ENCODE peak calls at places on chromosomes 4 and X, in ten cellular contexts. One of them, this sample, is unnamed.

GRCh38 chrX:114717921-114718320 is 134.0 kb downstream of the HTR2C start:
- DNase-seq in A549: peak; percentile 2
- DNase-seq in breast epithelium: no peak
- DNase-seq in heart left ventricle: no peak
- DNase-seq in lower leg skin: no peak
- DNase-seq in GM12892: no peak
- DNase-seq in IMR-90: no peak
- DNase-seq in tibial nerve: no peak
- DNase-seq in NB4: peak; percentile 19
- DNase-seq in stomach: no peak
- DNase-seq in this sample: no peak

GRCh38 chr4:120723105-120723504 is 199.4 kb downstream of the PRDM5 start:
- DNase-seq in GM12892: no peak
- DNase-seq in IMR-90: no peak
- DNase-seq in stomach: no peak
- DNase-seq in breast epithelium: no peak
- DNase-seq in NB4: no peak
- DNase-seq in heart left ventricle: no peak
- DNase-seq in A549: no peak
- DNase-seq in tibial nerve: no peak
- DNase-seq in lower leg skin: no peak
- DNase-seq in this sample: no peak

GRCh38 chrX:123756320-123756719 is 23.5 kb upstream of the THOC2 start:
- DNase-seq in breast epithelium: no peak
- DNase-seq in IMR-90: peak; percentile 51
- DNase-seq in A549: no peak
- DNase-seq in GM12892: no peak
- DNase-seq in NB4: no peak
- DNase-seq in lower leg skin: no peak
- DNase-seq in heart left ventricle: no peak
- DNase-seq in stomach: no peak
- DNase-seq in tibial nerve: no peak
- DNase-seq in this sample: no peak

GRCh38 chr4:153676491-153676890 is 7.6 kb upstream of the TLR2 start:
- DNase-seq in IMR-90: peak; percentile 12
- DNase-seq in stomach: no peak
- DNase-seq in lower leg skin: no peak
- DNase-seq in heart left ventricle: no peak
- DNase-seq in NB4: no peak
- DNase-seq in breast epithelium: no peak
- DNase-seq in A549: no peak
- DNase-seq in tibial nerve: no peak
- DNase-seq in GM12892: no peak
- DNase-seq in this sample: no peak

GRCh38 chr4:109303141-109303499 is 662 bp upstream of the COL25A1 start:
- DNase-seq in tibial nerve: no peak
- DNase-seq in stomach: no peak
- DNase-seq in NB4: no peak
- DNase-seq in GM12892: no peak
- DNase-seq in heart left ventricle: no peak
- DNase-seq in A549: no peak
- DNase-seq in lower leg skin: no peak
- DNase-seq in IMR-90: no peak
- DNase-seq in breast epithelium: no peak
- DNase-seq in this sample: no peak

GRCh38 chr4:7364979-7365378 is 69.8 kb downstream of the PSAPL1 start:
- DNase-seq in A549: no peak
- DNase-seq in IMR-90: no peak
- DNase-seq in lower leg skin: no peak
- DNase-seq in stomach: no peak
- DNase-seq in heart left ventricle: no peak
- DNase-seq in NB4: no peak
- DNase-seq in tibial nerve: no peak
- DNase-seq in GM12892: no peak
- DNase-seq in breast epithelium: no peak
- DNase-seq in this sample: no peak

GRCh38 chrX:30308263-30309138 is 689 bp downstream of the NR0B1 start:
- DNase-seq in NB4: no peak
- DNase-seq in breast epithelium: no peak
- DNase-seq in lower leg skin: no peak
- DNase-seq in stomach: no peak
- DNase-seq in tibial nerve: no peak
- DNase-seq in IMR-90: no peak
- DNase-seq in A549: peak; percentile 86
- DNase-seq in GM12892: no peak
- DNase-seq in heart left ventricle: no peak
- DNase-seq in this sample: no peak

GRCh38 chr4:16836324-16836723 is 62.1 kb downstream of the LDB2 start:
- DNase-seq in breast epithelium: no peak
- DNase-seq in heart left ventricle: no peak
- DNase-seq in IMR-90: no peak
- DNase-seq in NB4: no peak
- DNase-seq in A549: no peak
- DNase-seq in lower leg skin: no peak
- DNase-seq in tibial nerve: no peak
- DNase-seq in GM12892: no peak
- DNase-seq in stomach: no peak
- DNase-seq in this sample: no peak

GRCh38 chr4:130335417-130336194 is 1239.7 kb downstream of the C4orf33 start:
- DNase-seq in A549: no peak
- DNase-seq in IMR-90: no peak
- DNase-seq in NB4: no peak
- DNase-seq in GM12892: no peak
- DNase-seq in breast epithelium: no peak
- DNase-seq in heart left ventricle: no peak
- DNase-seq in lower leg skin: no peak
- DNase-seq in tibial nerve: no peak
- DNase-seq in stomach: no peak
- DNase-seq in this sample: no peak

GRCh38 chr4:81605278-81605677 is 133.6 kb upstream of the RASGEF1B start:
- DNase-seq in lower leg skin: no peak
- DNase-seq in heart left ventricle: no peak
- DNase-seq in IMR-90: no peak
- DNase-seq in breast epithelium: no peak
- DNase-seq in A549: no peak
- DNase-seq in stomach: no peak
- DNase-seq in tibial nerve: no peak
- DNase-seq in GM12892: no peak
- DNase-seq in NB4: no peak
- DNase-seq in this sample: no peak

GRCh38 chr4:182343435-182343834 is 100.2 kb downstream of the TENM3 start:
- DNase-seq in stomach: no peak
- DNase-seq in breast epithelium: no peak
- DNase-seq in NB4: no peak
- DNase-seq in IMR-90: no peak
- DNase-seq in A549: no peak
- DNase-seq in lower leg skin: no peak
- DNase-seq in GM12892: no peak
- DNase-seq in heart left ventricle: no peak
- DNase-seq in tibial nerve: no peak
- DNase-seq in this sample: no peak

GRCh38 chr4:183444149-183444952 is at the start of gene CDKN2AIP:
- DNase-seq in lower leg skin: peak; percentile 98
- DNase-seq in breast epithelium: peak; percentile 90
- DNase-seq in tibial nerve: peak; percentile 81
- DNase-seq in IMR-90: peak; percentile 90
- DNase-seq in heart left ventricle: peak; percentile 94
- DNase-seq in GM12892: peak; percentile 81
- DNase-seq in stomach: peak; percentile 95
- DNase-seq in A549: peak; percentile 93
- DNase-seq in NB4: peak; percentile 96
- DNase-seq in this sample: peak; percentile 93

GRCh38 chrX:47658684-47659515 is at the start of gene UXT:
- DNase-seq in NB4: peak; percentile 96
- DNase-seq in GM12892: peak; percentile 65
- DNase-seq in A549: peak; percentile 98
- DNase-seq in lower leg skin: peak; percentile 98
- DNase-seq in breast epithelium: peak; percentile 88
- DNase-seq in IMR-90: peak; percentile 94
- DNase-seq in tibial nerve: peak; percentile 87
- DNase-seq in heart left ventricle: peak; percentile 93
- DNase-seq in stomach: peak; percentile 91
- DNase-seq in this sample: peak; percentile 93
- TF ChIP-seq POLR2A in NB4: peak; percentile 60
- TF ChIP-seq POLR2A in GM12892: peak; percentile 78
- TF ChIP-seq POLR2A in A549: no peak
- TF ChIP-seq POLR2A in lower leg skin: no peak
- TF ChIP-seq POLR2A in breast epithelium: peak; percentile 43
- TF ChIP-seq POLR2A in IMR-90: peak; percentile 86
- TF ChIP-seq POLR2A in tibial nerve: peak; percentile 64
- TF ChIP-seq POLR2A in heart left ventricle: peak; percentile 69
- TF ChIP-seq POLR2A in stomach: peak; percentile 8
- TF ChIP-seq POLR2A in this sample: peak; percentile 85

DNA sequence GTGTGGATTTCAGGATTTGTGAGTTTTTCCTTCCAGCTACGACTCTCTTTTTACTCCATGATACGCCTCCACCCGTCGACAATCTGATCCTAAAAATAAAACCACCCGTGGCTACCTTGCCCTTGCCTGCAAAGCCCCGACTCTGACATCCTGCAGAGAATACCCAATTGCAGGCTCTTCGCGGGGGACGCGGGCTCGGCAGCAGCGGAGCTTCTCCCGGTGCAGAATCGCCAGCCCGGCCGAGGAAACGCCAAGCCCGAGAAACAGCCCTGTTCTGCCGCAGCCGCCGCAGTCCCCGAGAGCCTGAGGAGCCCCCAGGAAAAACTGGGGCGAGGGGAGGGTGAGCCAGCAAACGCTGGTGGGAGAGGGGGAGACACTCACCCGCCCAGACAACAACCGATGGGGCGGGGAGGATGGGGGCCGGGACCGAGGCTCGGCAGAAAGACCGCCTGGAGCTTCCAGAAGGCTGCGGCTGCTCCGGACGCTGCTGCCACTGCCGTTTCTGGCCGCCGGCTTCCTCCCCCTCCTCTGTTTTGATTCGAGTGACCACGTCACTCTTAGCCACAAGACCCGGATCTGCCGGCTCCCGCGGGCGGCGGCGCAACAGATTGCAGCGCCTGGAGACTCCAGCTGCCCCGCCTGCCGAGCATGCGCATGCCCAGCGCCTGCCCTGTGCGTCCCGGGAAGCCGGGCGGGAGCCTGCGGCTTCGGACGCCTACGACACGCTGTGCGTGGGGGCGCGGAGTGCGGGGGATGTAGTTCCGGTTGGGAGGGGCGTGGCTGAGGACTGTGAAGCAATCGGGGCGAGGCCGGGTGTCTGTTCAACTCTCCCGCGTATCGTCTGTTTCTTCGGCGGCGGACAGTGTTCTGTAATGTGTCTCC is at the start of gene SMIM14:
- DNase-seq in breast epithelium: peak; percentile 98
- DNase-seq in A549: peak; percentile 97
- DNase-seq in heart left ventricle: peak; percentile 99
- DNase-seq in NB4: peak; percentile 100
- DNase-seq in stomach: peak; percentile 98
- DNase-seq in IMR-90: peak; percentile 98
- DNase-seq in lower leg skin: peak; percentile 99
- DNase-seq in GM12892: peak; percentile 79
- DNase-seq in tibial nerve: peak; percentile 97
- DNase-seq in this sample: peak; percentile 99
- TF ChIP-seq POLR2A in breast epithelium: peak; percentile 86
- TF ChIP-seq POLR2A in A549: peak; percentile 66
- TF ChIP-seq POLR2A in heart left ventricle: peak; percentile 98
- TF ChIP-seq POLR2A in NB4: peak; percentile 83
- TF ChIP-seq POLR2A in stomach: peak; percentile 94
- TF ChIP-seq POLR2A in IMR-90: peak; percentile 98
- TF ChIP-seq POLR2A in lower leg skin: peak; percentile 86
- TF ChIP-seq POLR2A in GM12892: peak; percentile 90
- TF ChIP-seq POLR2A in tibial nerve: peak; percentile 95
- TF ChIP-seq POLR2A in this sample: peak; percentile 97

DNA sequence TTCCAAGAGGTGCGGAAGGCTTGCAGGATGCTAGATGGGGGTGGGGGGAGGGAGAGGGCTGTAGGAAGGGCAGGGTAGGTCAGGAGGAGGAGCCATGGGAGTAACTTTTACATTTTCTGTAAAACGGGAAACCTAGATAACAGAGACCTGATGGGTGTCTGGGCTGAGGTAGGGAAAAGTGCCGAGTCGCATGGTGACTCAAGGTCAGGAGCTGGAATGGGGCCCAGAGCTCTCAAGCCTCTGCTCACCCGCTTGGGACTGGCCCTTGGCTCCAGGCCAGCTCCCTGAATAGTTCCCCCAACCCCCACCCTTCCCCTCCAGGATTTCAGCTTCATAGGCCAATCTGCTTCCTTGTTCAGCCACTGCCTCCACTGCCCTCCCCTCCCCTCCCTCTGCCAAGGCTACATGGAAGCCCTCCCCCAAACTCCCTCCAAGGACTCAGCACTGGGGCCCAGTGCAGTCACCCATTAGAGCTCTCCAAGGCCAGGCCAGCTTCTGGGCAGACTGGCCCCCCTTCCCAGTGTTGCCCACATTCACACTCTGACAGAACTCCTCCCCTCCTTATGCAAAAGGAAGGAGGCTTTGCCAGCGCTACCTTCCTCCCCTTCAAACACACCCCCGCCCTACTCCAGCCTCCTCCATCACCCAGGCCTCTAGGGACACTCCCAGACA is 43.6 kb downstream of the TSC22D3 start:
- DNase-seq in heart left ventricle: peak; percentile 93
- DNase-seq in NB4: peak; percentile 48
- DNase-seq in A549: peak; percentile 83
- DNase-seq in GM12892: no peak
- DNase-seq in IMR-90: peak; percentile 58
- DNase-seq in tibial nerve: peak; percentile 74
- DNase-seq in breast epithelium: peak; percentile 81
- DNase-seq in stomach: peak; percentile 95
- DNase-seq in lower leg skin: peak; percentile 94
- DNase-seq in this sample: peak; percentile 75
- TF ChIP-seq POLR2A in heart left ventricle: no peak
- TF ChIP-seq POLR2A in NB4: no peak
- TF ChIP-seq POLR2A in A549: no peak
- TF ChIP-seq POLR2A in GM12892: no peak
- TF ChIP-seq POLR2A in IMR-90: no peak
- TF ChIP-seq POLR2A in tibial nerve: no peak
- TF ChIP-seq POLR2A in breast epithelium: no peak
- TF ChIP-seq POLR2A in stomach: no peak
- TF ChIP-seq POLR2A in lower leg skin: no peak
- TF ChIP-seq POLR2A in this sample: no peak

DNA sequence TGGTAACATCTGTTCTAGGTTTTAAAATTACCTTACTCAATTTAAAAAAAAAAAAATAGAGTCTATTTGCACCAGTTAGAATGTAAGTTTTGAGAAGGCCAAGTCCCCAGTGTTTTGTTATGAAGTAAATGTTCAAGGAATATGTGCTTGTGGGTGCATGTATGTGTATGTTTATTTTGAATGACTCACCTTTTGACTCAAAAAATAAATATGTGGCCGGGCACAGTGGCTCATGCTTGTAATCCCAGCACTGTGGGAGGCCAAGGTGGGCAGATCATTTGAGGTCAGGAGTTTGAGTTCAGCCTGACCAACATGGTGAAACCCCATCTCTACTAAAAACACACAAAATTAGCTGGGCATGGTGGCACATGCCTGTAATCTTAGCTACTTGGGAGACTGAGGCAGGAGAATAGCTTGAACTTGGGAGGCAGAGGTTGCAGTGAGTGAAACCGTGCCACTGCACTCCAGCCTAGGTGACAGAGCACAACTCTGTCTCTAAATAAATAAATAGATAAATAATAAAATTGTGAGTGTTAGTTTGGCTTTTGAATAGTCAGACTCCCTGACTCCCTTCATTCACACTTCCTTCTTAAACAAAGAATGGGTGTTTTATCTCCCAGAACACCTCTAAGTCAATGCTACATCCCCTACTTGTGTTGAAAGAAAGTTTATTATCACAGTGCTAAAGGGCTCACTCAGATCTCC is 511.3 kb upstream of the PCDH7 start:
- DNase-seq in stomach: no peak
- DNase-seq in IMR-90: peak; percentile 18
- DNase-seq in NB4: no peak
- DNase-seq in A549: peak; percentile 46
- DNase-seq in heart left ventricle: no peak
- DNase-seq in GM12892: no peak
- DNase-seq in lower leg skin: no peak
- DNase-seq in breast epithelium: no peak
- DNase-seq in tibial nerve: no peak
- DNase-seq in this sample: no peak
- TF ChIP-seq POLR2A in stomach: no peak
- TF ChIP-seq POLR2A in IMR-90: no peak
- TF ChIP-seq POLR2A in NB4: no peak
- TF ChIP-seq POLR2A in A549: no peak
- TF ChIP-seq POLR2A in heart left ventricle: no peak
- TF ChIP-seq POLR2A in GM12892: no peak
- TF ChIP-seq POLR2A in lower leg skin: no peak
- TF ChIP-seq POLR2A in breast epithelium: no peak
- TF ChIP-seq POLR2A in tibial nerve: no peak
- TF ChIP-seq POLR2A in this sample: no peak